ENCODE peak calls at places on chromosome 10, in ten cellular contexts. One of them, this sample, is unnamed.

GRCh38 chr10:125886914-125887512 is 5.9 kb upstream of the DHX32 start:
- DNase-seq in MM.1S: no peak
- DNase-seq in OCI-LY7: no peak
- DNase-seq in A549: no peak
- DNase-seq in DND-41: no peak
- DNase-seq in caudate nucleus: no peak
- DNase-seq in CD8-positive, alpha-beta T cell: no peak
- DNase-seq in heart right ventricle: no peak
- DNase-seq in HCT116: no peak
- DNase-seq in colonic mucosa: no peak
- DNase-seq in this sample: no peak

GRCh38 chr10:99345350-99345749 is 16.2 kb downstream of the CNNM1 start:
- DNase-seq in MM.1S: no peak
- DNase-seq in OCI-LY7: no peak
- DNase-seq in A549: peak; percentile 89
- DNase-seq in DND-41: no peak
- DNase-seq in caudate nucleus: no peak
- DNase-seq in CD8-positive, alpha-beta T cell: no peak
- DNase-seq in heart right ventricle: no peak
- DNase-seq in HCT116: no peak
- DNase-seq in colonic mucosa: no peak
- DNase-seq in this sample: no peak

GRCh38 chr10:98963608-98964007 is 272.0 kb downstream of the HPSE2 start:
- DNase-seq in MM.1S: no peak
- DNase-seq in OCI-LY7: no peak
- DNase-seq in A549: no peak
- DNase-seq in DND-41: no peak
- DNase-seq in caudate nucleus: no peak
- DNase-seq in CD8-positive, alpha-beta T cell: no peak
- DNase-seq in heart right ventricle: no peak
- DNase-seq in HCT116: no peak
- DNase-seq in colonic mucosa: no peak
- DNase-seq in this sample: no peak

GRCh38 chr10:46268076-46268881 is 18.5 kb upstream of the ANTXRL start:
- DNase-seq in MM.1S: no peak
- DNase-seq in OCI-LY7: peak; percentile 81
- DNase-seq in A549: no peak
- DNase-seq in DND-41: peak; percentile 48
- DNase-seq in caudate nucleus: no peak
- DNase-seq in CD8-positive, alpha-beta T cell: peak; percentile 68
- DNase-seq in heart right ventricle: no peak
- DNase-seq in HCT116: no peak
- DNase-seq in colonic mucosa: peak; percentile 16
- DNase-seq in this sample: no peak

GRCh38 chr10:75294031-75294437 is 58.3 kb upstream of the COMTD1 start:
- DNase-seq in MM.1S: no peak
- DNase-seq in OCI-LY7: no peak
- DNase-seq in A549: no peak
- DNase-seq in DND-41: no peak
- DNase-seq in caudate nucleus: no peak
- DNase-seq in CD8-positive, alpha-beta T cell: no peak
- DNase-seq in heart right ventricle: no peak
- DNase-seq in HCT116: no peak
- DNase-seq in colonic mucosa: no peak
- DNase-seq in this sample: no peak

GRCh38 chr10:3486346-3487065 is 298.5 kb downstream of the KLF6 start:
- DNase-seq in MM.1S: no peak
- DNase-seq in OCI-LY7: no peak
- DNase-seq in A549: peak; percentile 91
- DNase-seq in DND-41: no peak
- DNase-seq in caudate nucleus: no peak
- DNase-seq in CD8-positive, alpha-beta T cell: no peak
- DNase-seq in heart right ventricle: no peak
- DNase-seq in HCT116: peak; percentile 79
- DNase-seq in colonic mucosa: peak; percentile 93
- DNase-seq in this sample: no peak

GRCh38 chr10:112666070-112666469 is 219.1 kb downstream of the VTI1A start:
- DNase-seq in MM.1S: no peak
- DNase-seq in OCI-LY7: no peak
- DNase-seq in A549: no peak
- DNase-seq in DND-41: no peak
- DNase-seq in caudate nucleus: no peak
- DNase-seq in CD8-positive, alpha-beta T cell: no peak
- DNase-seq in heart right ventricle: no peak
- DNase-seq in HCT116: no peak
- DNase-seq in colonic mucosa: no peak
- DNase-seq in this sample: no peak

GRCh38 chr10:43981232-43981631 is 332.6 kb upstream of the ZNF32 start:
- DNase-seq in MM.1S: peak; percentile 29
- DNase-seq in OCI-LY7: no peak
- DNase-seq in A549: no peak
- DNase-seq in DND-41: no peak
- DNase-seq in caudate nucleus: no peak
- DNase-seq in CD8-positive, alpha-beta T cell: no peak
- DNase-seq in heart right ventricle: no peak
- DNase-seq in HCT116: no peak
- DNase-seq in colonic mucosa: no peak
- DNase-seq in this sample: no peak

GRCh38 chr10:79286318-79286951 is 60.8 kb upstream of the PPIF start:
- DNase-seq in MM.1S: peak; percentile 25
- DNase-seq in OCI-LY7: peak; percentile 89
- DNase-seq in A549: no peak
- DNase-seq in DND-41: no peak
- DNase-seq in caudate nucleus: peak; percentile 58
- DNase-seq in CD8-positive, alpha-beta T cell: peak; percentile 92
- DNase-seq in heart right ventricle: peak; percentile 57
- DNase-seq in HCT116: no peak
- DNase-seq in colonic mucosa: peak; percentile 70
- DNase-seq in this sample: peak; percentile 76

GRCh38 chr10:79289801-79290200 is 57.5 kb upstream of the PPIF start:
- DNase-seq in MM.1S: no peak
- DNase-seq in OCI-LY7: no peak
- DNase-seq in A549: no peak
- DNase-seq in DND-41: no peak
- DNase-seq in caudate nucleus: no peak
- DNase-seq in CD8-positive, alpha-beta T cell: no peak
- DNase-seq in heart right ventricle: no peak
- DNase-seq in HCT116: no peak
- DNase-seq in colonic mucosa: peak; percentile 65
- DNase-seq in this sample: no peak

GRCh38 chr10:79284158-79284871 is 63.0 kb upstream of the PPIF start:
- DNase-seq in MM.1S: no peak
- DNase-seq in OCI-LY7: no peak
- DNase-seq in A549: no peak
- DNase-seq in DND-41: no peak
- DNase-seq in caudate nucleus: no peak
- DNase-seq in CD8-positive, alpha-beta T cell: no peak
- DNase-seq in heart right ventricle: no peak
- DNase-seq in HCT116: no peak
- DNase-seq in colonic mucosa: no peak
- DNase-seq in this sample: no peak

GRCh38 chr10:79285315-79286185 is 61.7 kb upstream of the PPIF start:
- DNase-seq in MM.1S: no peak
- DNase-seq in OCI-LY7: peak; percentile 36
- DNase-seq in A549: no peak
- DNase-seq in DND-41: no peak
- DNase-seq in caudate nucleus: no peak
- DNase-seq in CD8-positive, alpha-beta T cell: no peak
- DNase-seq in heart right ventricle: no peak
- DNase-seq in HCT116: no peak
- DNase-seq in colonic mucosa: no peak
- DNase-seq in this sample: peak; percentile 25

GRCh38 chr10:79287973-79288715 is 59.1 kb upstream of the PPIF start:
- DNase-seq in MM.1S: no peak
- DNase-seq in OCI-LY7: no peak
- DNase-seq in A549: no peak
- DNase-seq in DND-41: no peak
- DNase-seq in caudate nucleus: no peak
- DNase-seq in CD8-positive, alpha-beta T cell: no peak
- DNase-seq in heart right ventricle: no peak
- DNase-seq in HCT116: no peak
- DNase-seq in colonic mucosa: no peak
- DNase-seq in this sample: no peak
- H3K27ac ChIP-seq in MM.1S: no peak overlapping the region
- H3K27ac ChIP-seq in OCI-LY7: no peak overlapping the region
- H3K27ac ChIP-seq in A549: no peak overlapping the region
- H3K27ac ChIP-seq in DND-41: no peak overlapping the region
- H3K27ac ChIP-seq in caudate nucleus: peak overlapping the region; percentile 2
- H3K27ac ChIP-seq in CD8-positive, alpha-beta T cell: no peak overlapping the region
- H3K27ac ChIP-seq in heart right ventricle: no peak overlapping the region
- H3K27ac ChIP-seq in HCT116: no peak overlapping the region
- H3K27ac ChIP-seq in colonic mucosa: no peak overlapping the region
- H3K27ac ChIP-seq in this sample: peak overlapping the region; percentile 57

GRCh38 chr10:95312264-95312663 is 21.5 kb upstream of the PDLIM1 start:
- DNase-seq in MM.1S: no peak
- DNase-seq in OCI-LY7: no peak
- DNase-seq in A549: no peak
- DNase-seq in DND-41: no peak
- DNase-seq in caudate nucleus: no peak
- DNase-seq in CD8-positive, alpha-beta T cell: no peak
- DNase-seq in heart right ventricle: no peak
- DNase-seq in HCT116: no peak
- DNase-seq in colonic mucosa: no peak
- DNase-seq in this sample: no peak
- H3K27ac ChIP-seq in MM.1S: no peak overlapping the region
- H3K27ac ChIP-seq in OCI-LY7: no peak overlapping the region
- H3K27ac ChIP-seq in A549: no peak overlapping the region
- H3K27ac ChIP-seq in DND-41: no peak overlapping the region
- H3K27ac ChIP-seq in caudate nucleus: no peak overlapping the region
- H3K27ac ChIP-seq in CD8-positive, alpha-beta T cell: no peak overlapping the region
- H3K27ac ChIP-seq in heart right ventricle: peak overlapping the region; percentile 20
- H3K27ac ChIP-seq in HCT116: no peak overlapping the region
- H3K27ac ChIP-seq in colonic mucosa: no peak overlapping the region
- H3K27ac ChIP-seq in this sample: no peak overlapping the region

DNA sequence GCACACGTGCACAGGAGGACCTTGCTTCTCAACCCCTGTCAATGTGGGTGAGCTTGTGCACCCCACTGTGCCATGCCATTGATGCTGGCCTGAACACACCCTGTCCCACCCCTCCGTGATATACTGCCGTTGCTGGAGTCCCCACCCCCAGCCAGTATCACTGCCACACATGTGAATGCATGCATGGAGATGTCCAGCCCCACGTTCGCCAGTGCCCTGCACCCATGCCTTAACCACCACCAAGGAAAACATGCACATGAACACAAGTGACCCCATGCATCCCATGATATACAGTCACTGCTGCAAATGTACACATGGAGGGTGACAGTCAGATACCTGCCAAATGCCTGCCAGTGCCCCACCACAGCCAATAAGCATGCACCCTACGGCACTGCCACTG is 692.5 kb upstream of the ZWINT start:
- DNase-seq in MM.1S: no peak
- DNase-seq in OCI-LY7: no peak
- DNase-seq in A549: no peak
- DNase-seq in DND-41: no peak
- DNase-seq in caudate nucleus: no peak
- DNase-seq in CD8-positive, alpha-beta T cell: no peak
- DNase-seq in heart right ventricle: no peak
- DNase-seq in HCT116: no peak
- DNase-seq in colonic mucosa: no peak
- DNase-seq in this sample: no peak
- H3K27ac ChIP-seq in MM.1S: no peak overlapping the region
- H3K27ac ChIP-seq in OCI-LY7: no peak overlapping the region
- H3K27ac ChIP-seq in A549: no peak overlapping the region
- H3K27ac ChIP-seq in DND-41: no peak overlapping the region
- H3K27ac ChIP-seq in caudate nucleus: no peak overlapping the region
- H3K27ac ChIP-seq in CD8-positive, alpha-beta T cell: no peak overlapping the region
- H3K27ac ChIP-seq in heart right ventricle: no peak overlapping the region
- H3K27ac ChIP-seq in HCT116: no peak overlapping the region
- H3K27ac ChIP-seq in colonic mucosa: no peak overlapping the region
- H3K27ac ChIP-seq in this sample: no peak overlapping the region

GRCh38 chr10:92755725-92756124 is 66.0 kb downstream of the HHEX start:
- DNase-seq in MM.1S: no peak
- DNase-seq in OCI-LY7: no peak
- DNase-seq in A549: no peak
- DNase-seq in DND-41: no peak
- DNase-seq in caudate nucleus: no peak
- DNase-seq in CD8-positive, alpha-beta T cell: no peak
- DNase-seq in heart right ventricle: no peak
- DNase-seq in HCT116: no peak
- DNase-seq in colonic mucosa: no peak
- DNase-seq in this sample: no peak

GRCh38 chr10:92758594-92758993 is 68.8 kb downstream of the HHEX start:
- DNase-seq in MM.1S: no peak
- DNase-seq in OCI-LY7: no peak
- DNase-seq in A549: no peak
- DNase-seq in DND-41: no peak
- DNase-seq in caudate nucleus: no peak
- DNase-seq in CD8-positive, alpha-beta T cell: no peak
- DNase-seq in heart right ventricle: no peak
- DNase-seq in HCT116: no peak
- DNase-seq in colonic mucosa: no peak
- DNase-seq in this sample: no peak

GRCh38 chr10:92757066-92757716 is 67.4 kb downstream of the HHEX start:
- DNase-seq in MM.1S: peak; percentile 79
- DNase-seq in OCI-LY7: peak; percentile 95
- DNase-seq in A549: peak; percentile 61
- DNase-seq in DND-41: no peak
- DNase-seq in caudate nucleus: no peak
- DNase-seq in CD8-positive, alpha-beta T cell: no peak
- DNase-seq in heart right ventricle: peak; percentile 86
- DNase-seq in HCT116: peak; percentile 29
- DNase-seq in colonic mucosa: peak; percentile 72
- DNase-seq in this sample: no peak

GRCh38 chr10:92757720-92758119 is 68.0 kb downstream of the HHEX start:
- DNase-seq in MM.1S: peak; percentile 35
- DNase-seq in OCI-LY7: peak; percentile 76
- DNase-seq in A549: no peak
- DNase-seq in DND-41: no peak
- DNase-seq in caudate nucleus: no peak
- DNase-seq in CD8-positive, alpha-beta T cell: no peak
- DNase-seq in heart right ventricle: no peak
- DNase-seq in HCT116: no peak
- DNase-seq in colonic mucosa: no peak
- DNase-seq in this sample: no peak

DNA sequence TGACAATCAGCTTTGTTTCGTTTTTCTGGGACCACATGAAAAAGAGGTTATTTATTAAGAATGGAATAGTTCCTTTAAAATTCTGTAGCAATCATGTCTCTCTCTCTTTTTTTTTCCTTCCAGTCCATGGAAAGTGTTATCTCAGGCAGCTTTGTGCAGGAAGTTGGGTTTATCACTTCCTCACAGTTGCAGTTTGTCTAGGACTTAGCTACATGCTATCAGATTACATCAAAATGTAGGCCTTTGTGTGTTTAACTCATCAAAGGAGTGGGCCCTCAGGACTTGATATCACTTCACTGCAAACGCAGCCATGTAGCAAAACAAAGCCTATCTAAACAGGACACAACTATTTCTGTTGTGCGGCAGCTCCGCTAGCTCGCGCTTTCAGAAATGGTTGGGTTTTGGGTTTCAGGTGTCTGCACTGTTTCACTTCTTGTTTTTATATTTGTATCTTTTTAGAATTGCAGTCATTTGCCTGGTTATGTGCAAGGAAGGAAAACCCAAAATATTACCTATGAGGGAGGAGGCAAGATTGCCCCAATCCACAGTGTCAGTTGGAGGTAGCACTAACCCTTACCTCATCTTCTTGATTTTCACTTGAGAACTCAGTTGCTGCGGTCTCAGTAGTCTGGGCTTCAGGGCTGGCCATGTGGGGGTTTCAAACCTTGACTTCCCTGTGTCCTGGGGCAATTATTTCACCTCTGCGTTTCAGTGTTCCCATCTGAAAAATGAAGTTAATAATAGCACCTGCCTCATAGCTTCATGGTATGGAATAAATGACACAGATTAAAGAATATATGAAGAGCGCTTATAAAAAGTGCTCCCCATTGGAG is 66.7 kb downstream of the HHEX start:
- DNase-seq in MM.1S: peak; percentile 87
- DNase-seq in OCI-LY7: peak; percentile 97
- DNase-seq in A549: peak; percentile 25
- DNase-seq in DND-41: no peak
- DNase-seq in caudate nucleus: no peak
- DNase-seq in CD8-positive, alpha-beta T cell: no peak
- DNase-seq in heart right ventricle: peak; percentile 11
- DNase-seq in HCT116: no peak
- DNase-seq in colonic mucosa: no peak
- DNase-seq in this sample: no peak
- H3K27ac ChIP-seq in MM.1S: peak overlapping the region; percentile 85
- H3K27ac ChIP-seq in OCI-LY7: peak overlapping the region; percentile 96
- H3K27ac ChIP-seq in A549: peak overlapping the region; percentile 70
- H3K27ac ChIP-seq in DND-41: no peak overlapping the region
- H3K27ac ChIP-seq in caudate nucleus: peak overlapping the region; percentile 32
- H3K27ac ChIP-seq in CD8-positive, alpha-beta T cell: no peak overlapping the region
- H3K27ac ChIP-seq in heart right ventricle: peak overlapping the region; percentile 76
- H3K27ac ChIP-seq in HCT116: no peak overlapping the region
- H3K27ac ChIP-seq in colonic mucosa: peak overlapping the region; percentile 48
- H3K27ac ChIP-seq in this sample: no peak overlapping the region